ENCODE peak calls at places on chromosomes 11 and 22, in six cellular contexts. W, G, Y, K, F and Z are unnamed samples.

GRCh38 chr11:36928621-36929020 is 330.6 kb upstream of the RAG2 start:
- DNase-seq in Y (no peak), W (no peak), K (no peak), F (no peak), G (no peak), Z (no peak)

GRCh38 chr11:7689239-7689638 is 15.9 kb upstream of the CYB5R2 start:
- DNase-seq in G (no peak), W (no peak), Y (no peak), F (no peak), K (no peak), Z (no peak)

GRCh38 chr11:34926101-34926830 is 9.8 kb downstream of the PDHX start:
- DNase-seq in G (no peak), Y (peak; percentile 48), K (no peak), W (no peak), F (no peak), Z (no peak)

GRCh38 chr22:36376265-36376664 is 11.5 kb downstream of the MYH9 start:
- DNase-seq in W (no peak), K (no peak), Y (no peak), F (no peak), G (no peak), Z (no peak)

GRCh38 chr22:26196657-26197056 is 27.4 kb downstream of the SEZ6L start:
- DNase-seq in G (no peak), F (no peak), W (no peak), K (no peak), Y (no peak), Z (no peak)

GRCh38 chr11:114259551-114259983 is 36.6 kb upstream of the NNMT start:
- DNase-seq in K (no peak), W (no peak), Y (no peak), F (no peak), G (peak; percentile 24), Z (no peak)

GRCh38 chr11:110076388-110076965 is 16.7 kb upstream of the ZC3H12C start:
- DNase-seq in Y (no peak), F (no peak), W (no peak), K (no peak), G (no peak), Z (no peak)

GRCh38 chr22:29330291-29330690 is 14.8 kb upstream of the RASL10A start:
- DNase-seq in Y (no peak), F (no peak), G (no peak), K (no peak), W (no peak), Z (no peak)

GRCh38 chr11:112526699-112527410 is 266.2 kb upstream of the PLET1 start:
- DNase-seq in K (no peak), Y (no peak), F (no peak), G (no peak), W (no peak), Z (no peak)

GRCh38 chr22:30823015-30823370 is 128.3 kb downstream of the OSBP2 start:
- DNase-seq in F (no peak), G (no peak), Y (no peak), K (no peak), W (no peak), Z (no peak)

GRCh38 chr11:58573451-58574104 is 2.1 kb downstream of the LPXN start:
- DNase-seq in F (peak; percentile 30), W (peak; percentile 52), K (peak; percentile 24), Y (peak; percentile 87), G (peak; percentile 62), Z (peak; percentile 26)

GRCh38 chr22:24379536-24379935 is 47.9 kb upstream of the ADORA2A start:
- DNase-seq in K (no peak), W (no peak), G (no peak), Y (peak; percentile 41), F (no peak), Z (no peak)

GRCh38 chr11:15723966-15724365 is 609.2 kb downstream of the INSC start:
- DNase-seq in F (no peak), W (no peak), G (no peak), Y (no peak), K (no peak), Z (no peak)

GRCh38 chr11:2594267-2594666 is 105.5 kb downstream of the KCNQ1OT1 start:
- DNase-seq in Y (no peak), W (no peak), F (no peak), K (no peak), G (no peak), Z (no peak)

GRCh38 chr22:23063539-23064380 is 6.6 kb upstream of the GNAZ start:
- DNase-seq in W (peak; percentile 34), K (no peak), F (no peak), G (peak; percentile 9), Y (no peak), Z (no peak)

GRCh38 chr11:110079726-110080125 is 13.5 kb upstream of the ZC3H12C start:
- DNase-seq in W (no peak), Y (no peak), K (no peak), F (no peak), G (no peak), Z (no peak)

GRCh38 chr22:28904211-28904808 is 20.9 kb downstream of the ZNRF3 start:
- DNase-seq in Y (peak; percentile 76), G (no peak), K (no peak), F (no peak), W (no peak), Z (no peak)

GRCh38 chr11:82683029-82683428 is 50.6 kb downstream of the FAM181B start:
- DNase-seq in W (no peak), Y (no peak), G (no peak), F (no peak), K (peak; percentile 6), Z (no peak)

GRCh38 chr11:14578551-14578956 is 58.4 kb upstream of the PSMA1 start:
- DNase-seq in F (no peak), W (no peak), G (peak; percentile 59), Y (peak; percentile 21), K (no peak), Z (peak; percentile 44)

GRCh38 chr11:30018443-30018842 is 1.6 kb upstream of the KCNA4 start:
- DNase-seq in K (peak; percentile 6), Y (no peak), W (no peak), G (no peak), F (no peak), Z (no peak)

GRCh38 chr22:35470903-35471321 is 69.7 kb upstream of the RASD2 start:
- DNase-seq in Y (peak; percentile 52), W (no peak), G (no peak), F (no peak), K (no peak), Z (no peak)

GRCh38 chr11:69094915-69095290 is 46.2 kb downstream of the TPCN2 start:
- DNase-seq in G (no peak), F (no peak), K (no peak), W (no peak), Y (no peak), Z (no peak)

GRCh38 chr11:113587318-113587739 is 112.1 kb upstream of the DRD2 start:
- DNase-seq in F (no peak), Y (peak; percentile 48), K (no peak), W (no peak), G (no peak), Z (no peak)

GRCh38 chr22:22508274-22509176 is at the start of gene ZNF280B:
- DNase-seq in F (peak; percentile 55), K (peak; percentile 87), G (peak; percentile 75), W (peak; percentile 76), Y (peak; percentile 84), Z (peak; percentile 74)

GRCh38 chr22:40308999-40309578 is 37.2 kb upstream of the ADSL start:
- DNase-seq in Y (no peak), G (no peak), K (no peak), W (no peak), F (no peak), Z (no peak)
- H3K27ac ChIP-seq in Y (peak overlapping the region; percentile 14), G (peak overlapping the region; percentile 28), K (no peak overlapping the region), W (no peak overlapping the region), F (no peak overlapping the region), Z (no peak overlapping the region)

GRCh38 chr11:121534131-121535093 is 81.6 kb upstream of the SORL1-AS1 start:
- DNase-seq in Y (peak; percentile 29), F (peak; percentile 39), K (peak; percentile 18), G (no peak), W (no peak), Z (no peak)
- TF ChIP-seq CTCF in Y (peak; percentile 66), F (peak; percentile 64), K (no peak), G (no peak), W (peak; percentile 27), Z (no peak)

DNA sequence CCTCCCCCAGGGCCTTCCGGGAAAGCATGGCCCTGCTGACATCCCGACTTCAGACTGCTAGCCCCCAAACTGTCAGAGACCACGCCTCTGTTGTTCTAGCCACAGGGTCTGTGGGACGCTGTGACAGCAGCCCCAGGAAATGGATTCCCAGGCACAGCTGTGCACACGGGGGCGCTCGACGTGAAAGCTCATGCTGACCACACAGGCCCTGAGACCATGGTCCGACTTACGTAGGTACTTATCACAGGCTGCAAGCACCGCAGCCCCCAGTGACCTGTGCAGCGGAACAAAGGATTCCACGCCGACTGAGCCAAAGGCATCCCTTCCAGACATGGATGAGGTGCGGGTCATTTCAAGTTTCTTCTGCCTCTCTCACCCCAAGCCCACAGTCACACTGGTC is 150.6 kb downstream of the CTTN start:
- DNase-seq in G (no peak), Y (no peak), W (no peak), K (no peak), F (no peak), Z (no peak)
- H3K27me3 ChIP-seq in G (no peaks in the 10 kb centered on the region), Y (no peaks in the 10 kb centered on the region), W (no peaks in the 10 kb centered on the region), K (no peaks in the 10 kb centered on the region), F (no peaks in the 10 kb centered on the region), Z (no peaks in the 10 kb centered on the region)

GRCh38 chr11:65307298-65308229 is 7.1 kb upstream of the CDC42EP2 start:
- DNase-seq in W (no peak), K (no peak), G (no peak), F (no peak), Y (peak; percentile 7), Z (no peak)
- H3K27ac ChIP-seq in W (peak overlapping the region; percentile 59), K (peak overlapping the region; percentile 64), G (peak overlapping the region; percentile 30), F (no peak overlapping the region), Y (peak overlapping the region; percentile 31), Z (no peak overlapping the region)

DNA sequence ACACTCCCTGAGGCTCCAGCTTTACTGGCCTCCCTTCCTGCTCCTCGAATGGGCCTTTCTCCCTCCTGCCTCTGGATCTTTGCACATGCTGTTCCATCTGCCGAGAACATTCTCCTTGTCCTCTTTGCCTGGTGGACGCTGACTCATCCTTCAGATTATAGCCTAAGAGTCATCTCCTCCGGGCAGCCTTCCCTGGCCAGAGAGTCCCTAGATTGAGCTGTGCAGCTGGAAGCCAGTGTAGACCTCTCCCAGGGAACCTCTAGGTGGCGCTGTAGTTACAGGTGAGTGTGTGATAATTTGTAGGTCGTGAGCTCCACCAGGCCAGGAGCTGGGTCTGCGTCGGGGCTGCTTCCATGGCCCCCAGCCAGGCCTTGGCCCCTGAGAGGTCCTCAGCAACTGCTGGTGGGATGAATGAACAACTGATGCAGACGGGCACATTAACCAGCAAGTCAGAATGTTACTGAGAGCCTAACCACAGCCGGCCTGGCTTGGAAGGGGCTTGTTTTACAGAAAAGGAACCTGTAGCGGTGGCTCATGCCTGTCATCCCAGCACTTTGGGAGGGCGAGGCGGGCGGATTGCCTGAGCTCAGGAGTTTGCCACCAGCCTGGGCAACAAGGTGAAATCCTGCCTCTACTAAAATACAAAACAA is 8.7 kb downstream of the PNPLA5 start:
- DNase-seq in W (no peak), K (peak; percentile 47), Y (peak; percentile 75), G (no peak), F (no peak), Z (no peak)
- TF ChIP-seq CTCF in W (peak; percentile 45), K (no peak), Y (peak; percentile 40), G (peak; percentile 26), F (no peak), Z (peak; percentile 45)